ENCODE peak calls at places on chromosomes 4 and X, in ten cellular contexts. Q is stromal cell of bone marrow; L is NCI-H1436; S is lung microvascular endothelial cell; J is CD8-positive, alpha-beta T cell; Z is astrocyte of the cerebellum; E is activated T-cell treated with anti-CD3 and anti-CD28 coated beads, Interleukin-2, amount 50 U/mL, for 72 hours; R is H1; I is GM13976; K is NAMALWA. C is an unnamed sample.

GRCh38 chr4:128123036-128123435 is 61.9 kb downstream of the LARP1B start:
- DNase-seq in Q (no peak), L (no peak), S (no peak), J (no peak), Z (no peak), E (no peak), R (no peak), I (no peak), K (no peak), C (no peak)

GRCh38 chr4:83231620-83232056 is 53.0 kb downstream of the COQ2 start:
- DNase-seq in Q (no peak), L (no peak), S (no peak), J (no peak), Z (no peak), E (peak; percentile 57), R (no peak), I (no peak), K (no peak), C (no peak)

GRCh38 chr4:157819693-157820464 is 352.9 kb downstream of the GASK1B start:
- DNase-seq in Q (no peak), L (no peak), S (no peak), J (no peak), Z (no peak), E (no peak), R (no peak), I (no peak), K (no peak), C (no peak)

GRCh38 chrX:123740006-123740405 is 7.2 kb upstream of the THOC2 start:
- DNase-seq in Q (no peak), L (no peak), S (no peak), J (no peak), Z (no peak), E (no peak), R (no peak), I (no peak), K (peak; percentile 5), C (no peak)

GRCh38 chr4:78669453-78669852 is 106.7 kb upstream of the BMP2K start:
- DNase-seq in Q (no peak), L (no peak), S (no peak), J (no peak), Z (no peak), E (no peak), R (no peak), I (no peak), K (peak; percentile 42), C (no peak)

GRCh38 chr4:147674073-147674472 is 9.9 kb downstream of the PRMT9 start:
- DNase-seq in Q (no peak), L (no peak), S (no peak), J (no peak), Z (no peak), E (no peak), R (no peak), I (no peak), K (no peak), C (no peak)

GRCh38 chr4:139085141-139085540 is 69.6 kb downstream of the NOCT start:
- DNase-seq in Q (no peak), L (no peak), S (peak; percentile 47), J (no peak), Z (no peak), E (no peak), R (no peak), I (no peak), K (peak; percentile 48), C (no peak)

GRCh38 chrX:34653811-34654210 is 3.3 kb downstream of the TMEM47 start:
- DNase-seq in Q (no peak), L (no peak), S (no peak), J (no peak), Z (no peak), E (no peak), R (no peak), I (no peak), K (no peak), C (no peak)

GRCh38 chr4:39497909-39498723 is 29.1 kb downstream of the UGDH start:
- DNase-seq in Q (no peak), L (no peak), S (no peak), J (no peak), Z (no peak), E (no peak), R (peak; percentile 32), I (no peak), K (no peak), C (no peak)

GRCh38 chr4:3497095-3497494 is 34.0 kb downstream of the DOK7 start:
- DNase-seq in Q (no peak), L (no peak), S (no peak), J (no peak), Z (no peak), E (no peak), R (no peak), I (no peak), K (no peak), C (no peak)

GRCh38 chrX:153944140-153944799 is at the start of gene RENBP:
- DNase-seq in Q (no peak), L (peak; percentile 52), S (no peak), J (no peak), Z (no peak), E (peak; percentile 45), R (no peak), I (no peak), K (peak; percentile 27), C (no peak)

GRCh38 chr4:148693913-148694649 is 251.9 kb upstream of the NR3C2 start:
- DNase-seq in Q (no peak), L (no peak), S (no peak), J (no peak), Z (no peak), E (no peak), R (no peak), I (no peak), K (no peak), C (no peak)

GRCh38 chr4:184978211-184978610 is 40.1 kb upstream of the HELT start:
- DNase-seq in Q (no peak), L (no peak), S (no peak), J (no peak), Z (no peak), E (no peak), R (no peak), I (no peak), K (no peak), C (no peak)

GRCh38 chr4:150402968-150403367 is 179.0 kb upstream of the MAB21L2 start:
- DNase-seq in Q (no peak), L (peak; percentile 77), S (peak; percentile 46), J (no peak), Z (no peak), E (peak; percentile 39), R (no peak), I (no peak), K (peak; percentile 96), C (peak; percentile 58)

GRCh38 chr4:76546282-76547166 is 111.5 kb downstream of the SHROOM3 start:
- DNase-seq in Q (peak; percentile 65), L (no peak), S (peak; percentile 91), J (no peak), Z (peak; percentile 83), E (no peak), R (no peak), I (no peak), K (no peak), C (peak; percentile 8)

GRCh38 chr4:95248713-95249401 is 299.9 kb downstream of the UNC5C start:
- DNase-seq in Q (no peak), L (no peak), S (no peak), J (no peak), Z (no peak), E (peak; percentile 33), R (no peak), I (no peak), K (no peak), C (no peak)

GRCh38 chr4:117447925-117448324 is 362.5 kb upstream of the TRAM1L1 start:
- DNase-seq in Q (no peak), L (no peak), S (no peak), J (no peak), Z (no peak), E (peak; percentile 10), R (peak; percentile 67), I (no peak), K (peak; percentile 70), C (no peak)

GRCh38 chrX:153791104-153791852 is 2.9 kb downstream of the IDH3G start:
- DNase-seq in Q (no peak), L (no peak), S (no peak), J (no peak), Z (no peak), E (no peak), R (no peak), I (no peak), K (no peak), C (no peak)